ENCODE peak calls at places on chromosome 13, in four cellular contexts. X is GM12878, P is SK-N-SH, G is H1. O is an unnamed sample.

GRCh38 chr13:107586216-107586615 is 629.1 kb downstream of the LIG4 start:
- DNase-seq in X (no peak), P (no peak), G (no peak), O (no peak)

GRCh38 chr13:36130168-36130541 is 1.0 kb downstream of the DCLK1 start:
- DNase-seq in X (no peak), P (no peak), G (no peak), O (no peak)

GRCh38 chr13:79171131-79172061 is 234.7 kb downstream of the RBM26 start:
- DNase-seq in X (no peak), P (no peak), G (no peak), O (no peak)

GRCh38 chr13:110125613-110126272 is 181.2 kb downstream of the COL4A1 start:
- DNase-seq in X (no peak), P (no peak), G (no peak), O (no peak)

GRCh38 chr13:71879129-71879535 is 12.1 kb upstream of the DACH1 start:
- DNase-seq in X (no peak), P (peak; percentile 33), G (no peak), O (peak; percentile 8)

GRCh38 chr13:30334663-30335386 is 27.5 kb upstream of the KATNAL1 start:
- DNase-seq in X (no peak), P (peak; percentile 38), G (peak; percentile 63), O (peak; percentile 59)

GRCh38 chr13:94550030-94550738 is 45.8 kb downstream of the TGDS start:
- DNase-seq in X (peak; percentile 4), P (no peak), G (no peak), O (no peak)

GRCh38 chr13:104477256-104477655 is 1411.0 kb upstream of the SLC10A2 start:
- DNase-seq in X (no peak), P (no peak), G (no peak), O (no peak)

GRCh38 chr13:59531571-59532091 is 632.1 kb downstream of the DIAPH3 start:
- DNase-seq in X (no peak), P (no peak), G (peak; percentile 50), O (peak; percentile 6)

GRCh38 chr13:110187501-110188161 is 119.3 kb downstream of the COL4A1 start:
- DNase-seq in X (no peak), P (peak; percentile 44), G (no peak), O (no peak)

GRCh38 chr13:109163052-109163413 is 533.6 kb downstream of the MYO16 start:
- DNase-seq in X (no peak), P (no peak), G (no peak), O (no peak)

GRCh38 chr13:29436291-29436690 is 159.2 kb downstream of the SLC7A1 start:
- DNase-seq in X (no peak), P (no peak), G (no peak), O (no peak)

GRCh38 chr13:28716511-28716910 is 2.3 kb downstream of the SLC46A3 start:
- DNase-seq in X (no peak), P (no peak), G (no peak), O (peak; percentile 35)

GRCh38 chr13:69970521-69970920 is 137.1 kb upstream of the ATXN8OS start:
- DNase-seq in X (no peak), P (no peak), G (no peak), O (no peak)

DNA sequence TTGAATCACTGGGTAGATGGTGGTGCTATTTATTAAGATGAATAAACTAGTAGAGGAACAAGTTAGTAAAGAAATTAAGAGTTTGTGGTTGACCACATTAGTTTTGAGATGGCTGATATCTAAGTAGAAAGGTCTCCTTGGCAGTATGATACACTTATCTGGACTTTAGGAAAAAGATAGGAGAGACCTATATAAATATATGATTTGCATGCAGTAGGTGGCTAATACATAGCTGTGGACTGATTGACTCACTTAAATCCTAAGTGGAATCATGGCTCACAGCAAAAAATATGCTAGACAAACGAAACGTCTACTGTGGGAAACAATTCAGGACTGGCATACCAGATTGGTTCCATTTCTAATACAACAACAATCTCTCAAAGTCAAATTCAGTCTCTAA is 92.0 kb downstream of the CAB39L start:
- DNase-seq in X (no peak), P (no peak), G (no peak), O (no peak)
- H2AFZ ChIP-seq in X (no peak overlapping the region), P (peak overlapping the region; percentile 42), G (no peak overlapping the region), O (no peak overlapping the region)

DNA sequence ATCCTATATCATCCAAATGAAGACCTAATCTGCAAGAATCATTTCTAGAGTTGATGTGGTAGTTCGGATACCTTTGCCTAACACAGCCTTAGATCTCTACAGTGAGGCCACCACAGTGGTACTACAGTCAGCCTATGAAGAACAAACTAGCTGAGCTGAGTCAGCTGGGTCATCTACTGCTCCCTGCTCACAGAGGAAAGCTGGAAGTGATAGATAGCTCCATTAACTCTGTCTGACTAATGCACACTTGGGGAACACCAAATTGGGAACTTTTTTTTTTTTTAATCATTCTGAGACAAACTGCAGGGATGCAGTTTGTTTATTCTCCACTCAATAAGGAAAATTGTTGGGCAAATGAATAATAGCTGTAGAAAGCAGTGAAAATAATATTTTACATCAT is 1160.6 kb downstream of the PCDH9 start:
- DNase-seq in X (no peak), P (no peak), G (no peak), O (no peak)
- TF ChIP-seq SIN3A in X (no peak), P (no peak), G (no peak), O (no peak)

GRCh38 chr13:62302341-62302740 is 886.7 kb upstream of the PCDH20 start:
- DNase-seq in X (no peak), P (no peak), G (no peak), O (no peak)

GRCh38 chr13:62309904-62310303 is 894.3 kb upstream of the PCDH20 start:
- DNase-seq in X (no peak), P (no peak), G (no peak), O (no peak)

GRCh38 chr13:62300021-62300420 is 884.4 kb upstream of the PCDH20 start:
- DNase-seq in X (no peak), P (no peak), G (no peak), O (no peak)

GRCh38 chr13:62305758-62306157 is 890.1 kb upstream of the PCDH20 start:
- DNase-seq in X (peak; percentile 51), P (no peak), G (no peak), O (no peak)
- H2AFZ ChIP-seq in X (peak overlapping the region; percentile 71), P (peak overlapping the region; percentile 5), G (no peak overlapping the region), O (no peak overlapping the region)

GRCh38 chr13:40087021-40088002 is 431.9 kb downstream of the COG6 start:
- DNase-seq in X (no peak), P (no peak), G (no peak), O (no peak)
- TF ChIP-seq SIN3A in X (no peak), P (no peak), G (no peak), O (no peak)

O was measured in HCT116.